ENCODE peak calls at places on chromosomes 4 and X, in six cellular contexts. B is sciatic nerve, T is T-cell, Z is H9, G is COR-L47, C is fibroblast of lung. R is an unnamed sample.

GRCh38 chrX:115630204-115630603 is 69.2 kb downstream of the PLS3 start:
- DNase-seq in B (no peak), T (no peak), C (peak; percentile 22), G (no peak), Z (no peak), R (no peak)

GRCh38 chr4:100493756-100494155 is 24.1 kb downstream of the EMCN start:
- DNase-seq in T (no peak), Z (no peak), C (peak; percentile 45), B (no peak), G (no peak), R (no peak)

GRCh38 chr4:112348488-112349158 is 51.5 kb downstream of the ALPK1 start:
- DNase-seq in T (no peak), B (no peak), Z (peak; percentile 85), C (peak; percentile 89), G (peak; percentile 22), R (no peak)

GRCh38 chr4:181690498-181690897 is 552.7 kb upstream of the TENM3 start:
- DNase-seq in G (no peak), B (no peak), Z (no peak), T (no peak), C (no peak), R (no peak)

GRCh38 chrX:46547857-46548256 is 2.6 kb upstream of the ZNF674 start:
- DNase-seq in G (no peak), B (no peak), T (no peak), Z (no peak), C (peak; percentile 71), R (no peak)

GRCh38 chr4:168097161-168097560 is 4.8 kb downstream of the ANXA10 start:
- DNase-seq in T (no peak), B (no peak), G (no peak), C (no peak), Z (no peak), R (no peak)

GRCh38 chrX:73127700-73128241 is 48.5 kb upstream of the PABPC1L2A start:
- DNase-seq in Z (peak; percentile 70), G (no peak), T (peak; percentile 4), B (no peak), C (no peak), R (no peak)

GRCh38 chrX:15269618-15270521 is at the start of gene ASB9:
- DNase-seq in G (peak; percentile 1), C (peak; percentile 27), T (peak; percentile 4), B (no peak), Z (peak; percentile 43), R (no peak)

GRCh38 chr4:106676173-106676921 is 307.8 kb upstream of the GIMD1 start:
- DNase-seq in Z (no peak), C (peak; percentile 49), G (no peak), B (no peak), T (no peak), R (no peak)

GRCh38 chr4:8760561-8760960 is 111.1 kb downstream of the HMX1 start:
- DNase-seq in G (no peak), Z (no peak), C (no peak), T (no peak), B (no peak), R (no peak)

GRCh38 chr4:2947926-2948325 is 15.3 kb downstream of the NOP14 start:
- DNase-seq in C (no peak), G (no peak), T (no peak), B (no peak), Z (no peak), R (no peak)

R was measured in NT2/D1.